ENCODE peak calls at places on chromosomes 3 and 15, in eight cellular contexts. One of them, this sample, is unnamed.

GRCh38 chr15:101029971-101030661 is 111.0 kb downstream of the LRRK1 start:
- DNase-seq in neural progenitor cell: no peak
- DNase-seq in A673: no peak
- DNase-seq in suprapubic skin: peak
- DNase-seq in left ventricle myocardium inferior: no peak
- DNase-seq in upper lobe of right lung: no peak
- DNase-seq in ovary: no peak
- DNase-seq in adrenal gland: no peak
- DNase-seq in this sample: no peak

GRCh38 chr3:38121451-38121831 is 15.5 kb downstream of the ACAA1 start:
- DNase-seq in neural progenitor cell: no peak
- DNase-seq in A673: no peak
- DNase-seq in suprapubic skin: peak
- DNase-seq in left ventricle myocardium inferior: no peak
- DNase-seq in upper lobe of right lung: no peak
- DNase-seq in ovary: no peak
- DNase-seq in adrenal gland: no peak
- DNase-seq in this sample: no peak

GRCh38 chr15:43794269-43795037 is 2.3 kb downstream of the SERF2 start:
- DNase-seq in neural progenitor cell: no peak
- DNase-seq in A673: no peak
- DNase-seq in suprapubic skin: no peak
- DNase-seq in left ventricle myocardium inferior: no peak
- DNase-seq in upper lobe of right lung: no peak
- DNase-seq in ovary: no peak
- DNase-seq in adrenal gland: peak
- DNase-seq in this sample: no peak

GRCh38 chr15:27456807-27457206 is 485.8 kb downstream of the GABRG3 start:
- DNase-seq in neural progenitor cell: no peak
- DNase-seq in A673: no peak
- DNase-seq in suprapubic skin: no peak
- DNase-seq in left ventricle myocardium inferior: no peak
- DNase-seq in upper lobe of right lung: no peak
- DNase-seq in ovary: no peak
- DNase-seq in adrenal gland: no peak
- DNase-seq in this sample: no peak

GRCh38 chr15:84934942-84935729 is 46.5 kb upstream of the PDE8A start:
- DNase-seq in neural progenitor cell: peak
- DNase-seq in A673: no peak
- DNase-seq in suprapubic skin: no peak
- DNase-seq in left ventricle myocardium inferior: no peak
- DNase-seq in upper lobe of right lung: no peak
- DNase-seq in ovary: no peak
- DNase-seq in adrenal gland: no peak
- DNase-seq in this sample: no peak

GRCh38 chr3:53881691-53882593 is at the start of gene ACTR8:
- DNase-seq in neural progenitor cell: peak
- DNase-seq in A673: peak
- DNase-seq in suprapubic skin: peak
- DNase-seq in left ventricle myocardium inferior: peak
- DNase-seq in upper lobe of right lung: peak
- DNase-seq in ovary: peak
- DNase-seq in adrenal gland: peak
- DNase-seq in this sample: peak

GRCh38 chr15:92677998-92678397 is 22.4 kb upstream of the FAM174B start:
- DNase-seq in neural progenitor cell: no peak
- DNase-seq in A673: no peak
- DNase-seq in suprapubic skin: no peak
- DNase-seq in left ventricle myocardium inferior: no peak
- DNase-seq in upper lobe of right lung: no peak
- DNase-seq in ovary: peak
- DNase-seq in adrenal gland: peak
- DNase-seq in this sample: no peak

GRCh38 chr15:31828594-31828993 is 201.7 kb upstream of the CHRNA7 start:
- DNase-seq in neural progenitor cell: no peak
- DNase-seq in A673: no peak
- DNase-seq in suprapubic skin: no peak
- DNase-seq in left ventricle myocardium inferior: no peak
- DNase-seq in upper lobe of right lung: no peak
- DNase-seq in ovary: no peak
- DNase-seq in adrenal gland: no peak
- DNase-seq in this sample: no peak

GRCh38 chr3:69288161-69288895 is 97.6 kb downstream of the FRMD4B start:
- DNase-seq in neural progenitor cell: peak
- DNase-seq in A673: peak
- DNase-seq in suprapubic skin: no peak
- DNase-seq in left ventricle myocardium inferior: no peak
- DNase-seq in upper lobe of right lung: no peak
- DNase-seq in ovary: no peak
- DNase-seq in adrenal gland: no peak
- DNase-seq in this sample: no peak

GRCh38 chr3:183581496-183582155 is 26.1 kb upstream of the KLHL6 start:
- DNase-seq in neural progenitor cell: no peak
- DNase-seq in A673: no peak
- DNase-seq in suprapubic skin: peak
- DNase-seq in left ventricle myocardium inferior: no peak
- DNase-seq in upper lobe of right lung: no peak
- DNase-seq in ovary: no peak
- DNase-seq in adrenal gland: no peak
- DNase-seq in this sample: no peak

GRCh38 chr3:122797291-122797690 is 2.4 kb downstream of the SLC49A4 start:
- DNase-seq in neural progenitor cell: no peak
- DNase-seq in A673: no peak
- DNase-seq in suprapubic skin: no peak
- DNase-seq in left ventricle myocardium inferior: no peak
- DNase-seq in upper lobe of right lung: no peak
- DNase-seq in ovary: no peak
- DNase-seq in adrenal gland: no peak
- DNase-seq in this sample: no peak

GRCh38 chr3:134373278-134373941 is 837 bp downstream of the AMOTL2 start:
- DNase-seq in neural progenitor cell: peak
- DNase-seq in A673: peak
- DNase-seq in suprapubic skin: peak
- DNase-seq in left ventricle myocardium inferior: peak
- DNase-seq in upper lobe of right lung: peak
- DNase-seq in ovary: peak
- DNase-seq in adrenal gland: peak
- DNase-seq in this sample: peak

GRCh38 chr3:177569823-177570657 is 372.8 kb upstream of the TBL1XR1 start:
- DNase-seq in neural progenitor cell: no peak
- DNase-seq in A673: peak
- DNase-seq in suprapubic skin: no peak
- DNase-seq in left ventricle myocardium inferior: no peak
- DNase-seq in upper lobe of right lung: no peak
- DNase-seq in ovary: no peak
- DNase-seq in adrenal gland: no peak
- DNase-seq in this sample: no peak

GRCh38 chr3:58093573-58094195 is 85.5 kb downstream of the FLNB start:
- DNase-seq in neural progenitor cell: no peak
- DNase-seq in A673: no peak
- DNase-seq in suprapubic skin: no peak
- DNase-seq in left ventricle myocardium inferior: no peak
- DNase-seq in upper lobe of right lung: no peak
- DNase-seq in ovary: no peak
- DNase-seq in adrenal gland: no peak
- DNase-seq in this sample: peak

GRCh38 chr3:146636881-146637280 is 31.7 kb upstream of the PLSCR5 start:
- DNase-seq in neural progenitor cell: no peak
- DNase-seq in A673: no peak
- DNase-seq in suprapubic skin: no peak
- DNase-seq in left ventricle myocardium inferior: no peak
- DNase-seq in upper lobe of right lung: no peak
- DNase-seq in ovary: no peak
- DNase-seq in adrenal gland: no peak
- DNase-seq in this sample: no peak

GRCh38 chr15:58081446-58081845 is 15.9 kb upstream of the ALDH1A2 start:
- DNase-seq in neural progenitor cell: no peak
- DNase-seq in A673: no peak
- DNase-seq in suprapubic skin: no peak
- DNase-seq in left ventricle myocardium inferior: no peak
- DNase-seq in upper lobe of right lung: no peak
- DNase-seq in ovary: no peak
- DNase-seq in adrenal gland: no peak
- DNase-seq in this sample: no peak

GRCh38 chr3:94249491-94250079 is 186.7 kb downstream of the NSUN3 start:
- DNase-seq in neural progenitor cell: peak
- DNase-seq in A673: peak
- DNase-seq in suprapubic skin: peak
- DNase-seq in left ventricle myocardium inferior: peak
- DNase-seq in upper lobe of right lung: peak
- DNase-seq in ovary: peak
- DNase-seq in adrenal gland: peak
- DNase-seq in this sample: peak

GRCh38 chr3:150439657-150440056 is 31.6 kb downstream of the TSC22D2 start:
- DNase-seq in neural progenitor cell: no peak
- DNase-seq in A673: no peak
- DNase-seq in suprapubic skin: no peak
- DNase-seq in left ventricle myocardium inferior: no peak
- DNase-seq in upper lobe of right lung: no peak
- DNase-seq in ovary: no peak
- DNase-seq in adrenal gland: no peak
- DNase-seq in this sample: no peak

GRCh38 chr3:52039846-52040245 is 16.5 kb downstream of the DUSP7 start:
- DNase-seq in neural progenitor cell: peak
- DNase-seq in A673: no peak
- DNase-seq in suprapubic skin: peak
- DNase-seq in left ventricle myocardium inferior: peak
- DNase-seq in upper lobe of right lung: peak
- DNase-seq in ovary: no peak
- DNase-seq in adrenal gland: peak
- DNase-seq in this sample: no peak

GRCh38 chr3:117105650-117106049 is 396.1 kb downstream of the TUSC7 start:
- DNase-seq in neural progenitor cell: no peak
- DNase-seq in A673: no peak
- DNase-seq in suprapubic skin: no peak
- DNase-seq in left ventricle myocardium inferior: no peak
- DNase-seq in upper lobe of right lung: no peak
- DNase-seq in ovary: no peak
- DNase-seq in adrenal gland: no peak
- DNase-seq in this sample: no peak

GRCh38 chr3:171162986-171163723 is 136.6 kb upstream of the SLC2A2 start:
- DNase-seq in neural progenitor cell: peak
- DNase-seq in A673: no peak
- DNase-seq in suprapubic skin: no peak
- DNase-seq in left ventricle myocardium inferior: no peak
- DNase-seq in upper lobe of right lung: no peak
- DNase-seq in ovary: no peak
- DNase-seq in adrenal gland: no peak
- DNase-seq in this sample: no peak

GRCh38 chr3:13420051-13420816 is at the start of gene NUP210:
- DNase-seq in neural progenitor cell: peak
- DNase-seq in A673: no peak
- DNase-seq in suprapubic skin: no peak
- DNase-seq in left ventricle myocardium inferior: peak
- DNase-seq in upper lobe of right lung: peak
- DNase-seq in ovary: no peak
- DNase-seq in adrenal gland: peak
- DNase-seq in this sample: no peak
- H3K27ac ChIP-seq in neural progenitor cell: no peak
- H3K27ac ChIP-seq in A673: no peak
- H3K27ac ChIP-seq in suprapubic skin: no peak
- H3K27ac ChIP-seq in left ventricle myocardium inferior: peak
- H3K27ac ChIP-seq in upper lobe of right lung: peak
- H3K27ac ChIP-seq in ovary: no peak
- H3K27ac ChIP-seq in adrenal gland: no peak
- H3K27ac ChIP-seq in this sample: no peak

GRCh38 chr3:124381565-124382333 is 348.5 kb upstream of the UMPS start:
- DNase-seq in neural progenitor cell: no peak
- DNase-seq in A673: no peak
- DNase-seq in suprapubic skin: no peak
- DNase-seq in left ventricle myocardium inferior: no peak
- DNase-seq in upper lobe of right lung: no peak
- DNase-seq in ovary: no peak
- DNase-seq in adrenal gland: no peak
- DNase-seq in this sample: no peak
- TF ChIP-seq CTCF in neural progenitor cell: no peak
- TF ChIP-seq CTCF in A673: no peak
- TF ChIP-seq CTCF in suprapubic skin: no peak
- TF ChIP-seq CTCF in left ventricle myocardium inferior: no peak
- TF ChIP-seq CTCF in upper lobe of right lung: no peak
- TF ChIP-seq CTCF in ovary: no peak
- TF ChIP-seq CTCF in adrenal gland: no peak
- TF ChIP-seq CTCF in this sample: no peak

GRCh38 chr3:112315791-112316190 is 17.2 kb upstream of the CD200 start:
- DNase-seq in neural progenitor cell: no peak
- DNase-seq in A673: no peak
- DNase-seq in suprapubic skin: no peak
- DNase-seq in left ventricle myocardium inferior: no peak
- DNase-seq in upper lobe of right lung: no peak
- DNase-seq in ovary: no peak
- DNase-seq in adrenal gland: no peak
- DNase-seq in this sample: no peak

GRCh38 chr3:112319516-112320276 is 13.3 kb upstream of the CD200 start:
- DNase-seq in neural progenitor cell: no peak
- DNase-seq in A673: no peak
- DNase-seq in suprapubic skin: no peak
- DNase-seq in left ventricle myocardium inferior: no peak
- DNase-seq in upper lobe of right lung: no peak
- DNase-seq in ovary: no peak
- DNase-seq in adrenal gland: no peak
- DNase-seq in this sample: peak

GRCh38 chr3:112314618-112315017 is 18.3 kb upstream of the CD200 start:
- DNase-seq in neural progenitor cell: no peak
- DNase-seq in A673: no peak
- DNase-seq in suprapubic skin: no peak
- DNase-seq in left ventricle myocardium inferior: no peak
- DNase-seq in upper lobe of right lung: no peak
- DNase-seq in ovary: no peak
- DNase-seq in adrenal gland: no peak
- DNase-seq in this sample: no peak
- H3K27ac ChIP-seq in neural progenitor cell: no peak
- H3K27ac ChIP-seq in A673: no peak
- H3K27ac ChIP-seq in suprapubic skin: no peak
- H3K27ac ChIP-seq in left ventricle myocardium inferior: no peak
- H3K27ac ChIP-seq in upper lobe of right lung: no peak
- H3K27ac ChIP-seq in ovary: no peak
- H3K27ac ChIP-seq in adrenal gland: no peak
- H3K27ac ChIP-seq in this sample: no peak

DNA sequence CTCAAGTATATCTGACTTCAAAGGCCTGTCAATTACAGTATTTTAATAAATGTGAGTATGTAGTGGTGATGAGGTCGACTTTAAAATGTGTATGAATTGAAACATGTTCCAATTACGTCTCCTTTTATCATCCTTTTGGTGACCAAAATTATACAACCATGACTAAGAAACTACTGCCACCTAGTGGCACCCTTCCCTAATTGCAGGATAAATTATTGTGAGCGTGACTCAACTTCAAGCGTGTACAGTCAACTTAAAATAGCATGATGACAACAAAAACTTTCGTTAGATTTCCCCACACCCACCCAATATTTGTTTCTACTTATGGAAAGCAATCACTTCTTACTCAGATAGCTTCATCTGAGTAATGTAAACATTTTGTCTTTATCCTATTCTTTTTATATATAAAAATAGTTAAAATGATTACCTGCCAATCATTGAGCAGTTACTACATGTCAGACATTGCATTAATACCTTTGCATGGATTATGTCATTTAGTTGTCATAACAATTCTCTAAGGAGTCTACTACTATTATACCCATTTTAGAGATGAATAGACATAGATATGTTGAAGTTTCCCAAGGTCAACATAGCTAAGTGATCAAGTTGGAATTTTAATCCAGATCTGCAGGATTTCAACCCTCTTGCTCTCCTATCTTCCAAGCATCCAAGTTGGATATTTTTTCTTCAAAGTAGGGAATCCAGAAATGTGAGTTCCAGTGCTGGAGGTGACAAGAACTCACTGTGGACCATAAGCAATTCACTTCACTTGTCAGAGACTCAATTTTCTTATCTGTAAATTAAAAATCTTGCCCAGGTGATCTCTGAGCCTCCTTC is 106.0 kb downstream of the MEX3B start:
- DNase-seq in neural progenitor cell: peak
- DNase-seq in A673: peak
- DNase-seq in suprapubic skin: no peak
- DNase-seq in left ventricle myocardium inferior: no peak
- DNase-seq in upper lobe of right lung: no peak
- DNase-seq in ovary: no peak
- DNase-seq in adrenal gland: no peak
- DNase-seq in this sample: peak
- TF ChIP-seq CTCF in neural progenitor cell: peak
- TF ChIP-seq CTCF in A673: peak
- TF ChIP-seq CTCF in suprapubic skin: no peak
- TF ChIP-seq CTCF in left ventricle myocardium inferior: peak
- TF ChIP-seq CTCF in upper lobe of right lung: peak
- TF ChIP-seq CTCF in ovary: no peak
- TF ChIP-seq CTCF in adrenal gland: peak
- TF ChIP-seq CTCF in this sample: peak

This sample was measured in RWPE1.